ENCODE peak calls at places on chromosomes 11 and 22, in five cellular contexts. Q is nucleus accumbens, P is NCI-H2029 treated with DMSO at 0.1 percent for 48 hours, B is coronary artery, W is GM19239. D is an unnamed sample.

GRCh38 chr11:76266269-76266668 is 60.0 kb upstream of the WNT11 start:
- DNase-seq in Q (no peak), P (no peak), B (no peak), W (no peak), D (no peak)

GRCh38 chr11:83006877-83007330 is 64.8 kb downstream of the RAB30 start:
- DNase-seq in Q (no peak), P (peak; percentile 54), B (no peak), W (no peak), D (peak; percentile 75)

GRCh38 chr11:13016415-13016814 is 7.3 kb downstream of the RASSF10 start:
- DNase-seq in Q (no peak), P (no peak), B (no peak), W (no peak), D (peak; percentile 35)

GRCh38 chr11:106424111-106424510 is 346.6 kb downstream of the AASDHPPT start:
- DNase-seq in Q (no peak), P (no peak), B (no peak), W (no peak), D (no peak)

GRCh38 chr11:128575174-128575955 is 12.0 kb downstream of the ETS1 start:
- DNase-seq in Q (no peak), P (no peak), B (no peak), W (no peak), D (no peak)

GRCh38 chr11:32385998-32386397 is 49.3 kb downstream of the WT1 start:
- DNase-seq in Q (no peak), P (no peak), B (no peak), W (no peak), D (no peak)

GRCh38 chr11:101944896-101945295 is 28.6 kb upstream of the ANGPTL5 start:
- DNase-seq in Q (no peak), P (no peak), B (no peak), W (no peak), D (no peak)

GRCh38 chr11:128420277-128420676 is 167.1 kb downstream of the ETS1 start:
- DNase-seq in Q (no peak), P (no peak), B (no peak), W (no peak), D (no peak)

GRCh38 chr11:102530558-102530957 is at the start of gene MMP7:
- DNase-seq in Q (no peak), P (no peak), B (no peak), W (no peak), D (no peak)

GRCh38 chr22:50314455-50315288 is 7.2 kb upstream of the PLXNB2 start:
- DNase-seq in Q (no peak), P (no peak), B (no peak), W (peak; percentile 96), D (no peak)

GRCh38 chr22:49197500-49197899 is 630.2 kb downstream of the BRD1 start:
- DNase-seq in Q (peak; percentile 48), P (no peak), B (peak; percentile 49), W (no peak), D (peak; percentile 62)

D was measured in NCI-H146.